ENCODE peak calls at places on chromosome 21, in five cellular contexts. One of them, this sample, is unnamed. For H3K9me3, the result is how much of the 10 kb centered on the place peaks cover.

GRCh38 chr21:43352568-43353281 is 74.2 kb downstream of the SIK1 start:
- DNase-seq in left lung: no peak
- DNase-seq in GM23248: no peak
- DNase-seq in CD4-positive, alpha-beta memory T cell: peak
- DNase-seq in right atrium auricular region: no peak
- DNase-seq in this sample: no peak

GRCh38 chr21:46116846-46117585 is 19.1 kb downstream of the COL6A2 start:
- DNase-seq in left lung: peak
- DNase-seq in GM23248: peak
- DNase-seq in CD4-positive, alpha-beta memory T cell: no peak
- DNase-seq in right atrium auricular region: no peak
- DNase-seq in this sample: peak

GRCh38 chr21:43321111-43321510 is 105.8 kb downstream of the SIK1 start:
- DNase-seq in left lung: no peak
- DNase-seq in GM23248: peak
- DNase-seq in CD4-positive, alpha-beta memory T cell: no peak
- DNase-seq in right atrium auricular region: no peak
- DNase-seq in this sample: no peak

GRCh38 chr21:33976082-33976979 is 60.7 kb upstream of the ATP5PO start:
- DNase-seq in left lung: peak
- DNase-seq in GM23248: peak
- DNase-seq in CD4-positive, alpha-beta memory T cell: peak
- DNase-seq in right atrium auricular region: no peak
- DNase-seq in this sample: no peak

GRCh38 chr21:31975491-31975890 is 102.7 kb downstream of the HUNK start:
- DNase-seq in left lung: no peak
- DNase-seq in GM23248: no peak
- DNase-seq in CD4-positive, alpha-beta memory T cell: no peak
- DNase-seq in right atrium auricular region: no peak
- DNase-seq in this sample: no peak

GRCh38 chr21:40947713-40948112 is 100.8 kb upstream of the DSCAM start:
- DNase-seq in left lung: no peak
- DNase-seq in GM23248: no peak
- DNase-seq in CD4-positive, alpha-beta memory T cell: no peak
- DNase-seq in right atrium auricular region: no peak
- DNase-seq in this sample: no peak

GRCh38 chr21:39097981-39098380 is 85.3 kb downstream of the PSMG1 start:
- DNase-seq in left lung: no peak
- DNase-seq in GM23248: no peak
- DNase-seq in CD4-positive, alpha-beta memory T cell: no peak
- DNase-seq in right atrium auricular region: no peak
- DNase-seq in this sample: no peak

GRCh38 chr21:39182016-39182415 is 1.2 kb downstream of the PSMG1 start:
- DNase-seq in left lung: no peak
- DNase-seq in GM23248: peak
- DNase-seq in CD4-positive, alpha-beta memory T cell: no peak
- DNase-seq in right atrium auricular region: no peak
- DNase-seq in this sample: no peak

GRCh38 chr21:36385909-36386642 is 884 bp downstream of the CHAF1B start:
- DNase-seq in left lung: no peak
- DNase-seq in GM23248: peak
- DNase-seq in CD4-positive, alpha-beta memory T cell: no peak
- DNase-seq in right atrium auricular region: no peak
- DNase-seq in this sample: no peak

GRCh38 chr21:19049567-19049966 is 646.0 kb upstream of the TMPRSS15 start:
- DNase-seq in left lung: no peak
- DNase-seq in GM23248: no peak
- DNase-seq in CD4-positive, alpha-beta memory T cell: no peak
- DNase-seq in right atrium auricular region: no peak
- DNase-seq in this sample: no peak

GRCh38 chr21:44304041-44304738 is 4.3 kb downstream of the PFKL start:
- DNase-seq in left lung: no peak
- DNase-seq in GM23248: no peak
- DNase-seq in CD4-positive, alpha-beta memory T cell: no peak
- DNase-seq in right atrium auricular region: no peak
- DNase-seq in this sample: no peak

GRCh38 chr21:35933466-35933865 is 126.9 kb downstream of the SETD4 start:
- DNase-seq in left lung: peak
- DNase-seq in GM23248: peak
- DNase-seq in CD4-positive, alpha-beta memory T cell: no peak
- DNase-seq in right atrium auricular region: peak
- DNase-seq in this sample: no peak

GRCh38 chr21:44751799-44752636 is 40.6 kb upstream of the TSPEAR start:
- DNase-seq in left lung: no peak
- DNase-seq in GM23248: no peak
- DNase-seq in CD4-positive, alpha-beta memory T cell: no peak
- DNase-seq in right atrium auricular region: no peak
- DNase-seq in this sample: no peak

GRCh38 chr21:37915516-37915915 is 741 bp downstream of the KCNJ6 start:
- DNase-seq in left lung: no peak
- DNase-seq in GM23248: no peak
- DNase-seq in CD4-positive, alpha-beta memory T cell: no peak
- DNase-seq in right atrium auricular region: no peak
- DNase-seq in this sample: no peak

GRCh38 chr21:35924714-35925301 is 135.5 kb downstream of the SETD4 start:
- DNase-seq in left lung: peak
- DNase-seq in GM23248: peak
- DNase-seq in CD4-positive, alpha-beta memory T cell: no peak
- DNase-seq in right atrium auricular region: no peak
- DNase-seq in this sample: no peak

GRCh38 chr21:45934570-45934969 is 47.0 kb upstream of the COL6A1 start:
- DNase-seq in left lung: no peak
- DNase-seq in GM23248: no peak
- DNase-seq in CD4-positive, alpha-beta memory T cell: no peak
- DNase-seq in right atrium auricular region: no peak
- DNase-seq in this sample: no peak

GRCh38 chr21:39845581-39846130 is 21.6 kb upstream of the PCP4 start:
- DNase-seq in left lung: no peak
- DNase-seq in GM23248: no peak
- DNase-seq in CD4-positive, alpha-beta memory T cell: no peak
- DNase-seq in right atrium auricular region: no peak
- DNase-seq in this sample: no peak

GRCh38 chr21:46211376-46211775 is 17.2 kb downstream of the LSS start:
- DNase-seq in left lung: no peak
- DNase-seq in GM23248: no peak
- DNase-seq in CD4-positive, alpha-beta memory T cell: no peak
- DNase-seq in right atrium auricular region: no peak
- DNase-seq in this sample: no peak

GRCh38 chr21:37862536-37862935 is 53.7 kb downstream of the KCNJ6 start:
- DNase-seq in left lung: no peak
- DNase-seq in GM23248: peak
- DNase-seq in CD4-positive, alpha-beta memory T cell: no peak
- DNase-seq in right atrium auricular region: no peak
- DNase-seq in this sample: no peak

GRCh38 chr21:24395320-24395933 is 1211.9 kb downstream of the MRPL39 start:
- DNase-seq in left lung: no peak
- DNase-seq in GM23248: no peak
- DNase-seq in CD4-positive, alpha-beta memory T cell: no peak
- DNase-seq in right atrium auricular region: no peak
- DNase-seq in this sample: no peak

GRCh38 chr21:18117116-18117515 is 127.5 kb upstream of the CHODL start:
- DNase-seq in left lung: no peak
- DNase-seq in GM23248: no peak
- DNase-seq in CD4-positive, alpha-beta memory T cell: no peak
- DNase-seq in right atrium auricular region: no peak
- DNase-seq in this sample: no peak

GRCh38 chr21:32499249-32500055 is 85.9 kb downstream of the TCP10L start:
- DNase-seq in left lung: no peak
- DNase-seq in GM23248: peak
- DNase-seq in CD4-positive, alpha-beta memory T cell: no peak
- DNase-seq in right atrium auricular region: no peak
- DNase-seq in this sample: no peak

GRCh38 chr21:43985690-43986251 is 26.3 kb upstream of the TRAPPC10 start:
- DNase-seq in left lung: no peak
- DNase-seq in GM23248: no peak
- DNase-seq in CD4-positive, alpha-beta memory T cell: no peak
- DNase-seq in right atrium auricular region: no peak
- DNase-seq in this sample: no peak

GRCh38 chr21:34261841-34262832 is 101.7 kb upstream of the KCNE2 start:
- DNase-seq in left lung: no peak
- DNase-seq in GM23248: no peak
- DNase-seq in CD4-positive, alpha-beta memory T cell: no peak
- DNase-seq in right atrium auricular region: no peak
- DNase-seq in this sample: no peak

GRCh38 chr21:44989538-44989888 is 49.7 kb downstream of the SLX9 start:
- DNase-seq in left lung: no peak
- DNase-seq in GM23248: no peak
- DNase-seq in CD4-positive, alpha-beta memory T cell: no peak
- DNase-seq in right atrium auricular region: no peak
- DNase-seq in this sample: no peak

GRCh38 chr21:45887121-45887611 is 94.4 kb upstream of the COL6A1 start:
- DNase-seq in left lung: no peak
- DNase-seq in GM23248: peak
- DNase-seq in CD4-positive, alpha-beta memory T cell: no peak
- DNase-seq in right atrium auricular region: no peak
- DNase-seq in this sample: no peak

GRCh38 chr21:33214056-33214455 is 15.7 kb upstream of the IFNAR2 start:
- DNase-seq in left lung: no peak
- DNase-seq in GM23248: no peak
- DNase-seq in CD4-positive, alpha-beta memory T cell: no peak
- DNase-seq in right atrium auricular region: no peak
- DNase-seq in this sample: no peak

GRCh38 chr21:38911523-38912354 is 106.0 kb downstream of the ETS2 start:
- DNase-seq in left lung: no peak
- DNase-seq in GM23248: no peak
- DNase-seq in CD4-positive, alpha-beta memory T cell: no peak
- DNase-seq in right atrium auricular region: peak
- DNase-seq in this sample: no peak

GRCh38 chr21:46069166-46069565 is 28.7 kb upstream of the COL6A2 start:
- DNase-seq in left lung: no peak
- DNase-seq in GM23248: no peak
- DNase-seq in CD4-positive, alpha-beta memory T cell: no peak
- DNase-seq in right atrium auricular region: no peak
- DNase-seq in this sample: no peak

GRCh38 chr21:39675595-39675994 is 62.9 kb downstream of the B3GALT5 start:
- DNase-seq in left lung: no peak
- DNase-seq in GM23248: no peak
- DNase-seq in CD4-positive, alpha-beta memory T cell: no peak
- DNase-seq in right atrium auricular region: no peak
- DNase-seq in this sample: no peak

GRCh38 chr21:23401278-23401677 is 2206.0 kb downstream of the MRPL39 start:
- DNase-seq in left lung: no peak
- DNase-seq in GM23248: no peak
- DNase-seq in CD4-positive, alpha-beta memory T cell: no peak
- DNase-seq in right atrium auricular region: no peak
- DNase-seq in this sample: no peak

GRCh38 chr21:35840197-35840799 is 220.0 kb downstream of the SETD4 start:
- DNase-seq in left lung: peak
- DNase-seq in GM23248: peak
- DNase-seq in CD4-positive, alpha-beta memory T cell: peak
- DNase-seq in right atrium auricular region: peak
- DNase-seq in this sample: no peak

GRCh38 chr21:44870748-44871495 is 2.6 kb downstream of the PTTG1IP start:
- DNase-seq in left lung: peak
- DNase-seq in GM23248: no peak
- DNase-seq in CD4-positive, alpha-beta memory T cell: peak
- DNase-seq in right atrium auricular region: no peak
- DNase-seq in this sample: peak

GRCh38 chr21:45876381-45877159 is 105.0 kb upstream of the COL6A1 start:
- DNase-seq in left lung: peak
- DNase-seq in GM23248: no peak
- DNase-seq in CD4-positive, alpha-beta memory T cell: no peak
- DNase-seq in right atrium auricular region: no peak
- DNase-seq in this sample: no peak

GRCh38 chr21:46159841-46160562 is 4.6 kb upstream of the FTCD start:
- DNase-seq in left lung: no peak
- DNase-seq in GM23248: no peak
- DNase-seq in CD4-positive, alpha-beta memory T cell: no peak
- DNase-seq in right atrium auricular region: no peak
- DNase-seq in this sample: no peak

DNA sequence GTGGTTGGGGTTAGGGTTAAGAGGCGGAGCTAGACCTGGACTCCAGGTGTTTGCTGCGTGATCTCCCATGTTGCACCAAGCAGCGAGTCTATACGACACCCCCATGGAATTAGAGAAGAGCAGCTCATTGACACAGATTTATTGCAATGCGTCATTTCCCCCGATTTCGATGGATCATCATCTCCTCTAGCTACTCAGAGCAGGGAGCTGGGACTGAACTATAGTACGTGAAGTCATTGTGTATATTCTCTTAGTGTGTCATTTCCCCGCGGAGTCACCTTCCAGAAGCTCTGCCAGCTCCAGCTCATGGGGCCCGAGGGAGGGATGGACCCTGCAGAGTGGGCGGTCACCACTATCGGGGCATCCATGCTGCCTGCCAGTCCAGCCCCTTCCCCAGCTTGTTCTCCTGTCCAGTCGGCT is 7.5 kb upstream of the C2CD2 start:
- DNase-seq in left lung: no peak
- DNase-seq in GM23248: peak
- DNase-seq in CD4-positive, alpha-beta memory T cell: no peak
- DNase-seq in right atrium auricular region: no peak
- DNase-seq in this sample: no peak
- H3K9me3 ChIP-seq in left lung: under half
- H3K9me3 ChIP-seq in GM23248: under half
- H3K9me3 ChIP-seq in CD4-positive, alpha-beta memory T cell: under half
- H3K9me3 ChIP-seq in right atrium auricular region: under half
- H3K9me3 ChIP-seq in this sample: under half

GRCh38 chr21:27189870-27190269 is 223.0 kb upstream of the ADAMTS5 start:
- DNase-seq in left lung: no peak
- DNase-seq in GM23248: no peak
- DNase-seq in CD4-positive, alpha-beta memory T cell: no peak
- DNase-seq in right atrium auricular region: no peak
- DNase-seq in this sample: no peak
- H3K9me3 ChIP-seq in left lung: under half
- H3K9me3 ChIP-seq in GM23248: under half
- H3K9me3 ChIP-seq in CD4-positive, alpha-beta memory T cell: under half
- H3K9me3 ChIP-seq in right atrium auricular region: under half
- H3K9me3 ChIP-seq in this sample: under half

GRCh38 chr21:28177008-28177603 is 815.6 kb downstream of the LTN1 start:
- DNase-seq in left lung: no peak
- DNase-seq in GM23248: no peak
- DNase-seq in CD4-positive, alpha-beta memory T cell: no peak
- DNase-seq in right atrium auricular region: no peak
- DNase-seq in this sample: no peak

GRCh38 chr21:28174006-28174405 is 818.7 kb downstream of the LTN1 start:
- DNase-seq in left lung: no peak
- DNase-seq in GM23248: no peak
- DNase-seq in CD4-positive, alpha-beta memory T cell: no peak
- DNase-seq in right atrium auricular region: no peak
- DNase-seq in this sample: no peak
- H3K9me3 ChIP-seq in left lung: under half
- H3K9me3 ChIP-seq in GM23248: under half
- H3K9me3 ChIP-seq in CD4-positive, alpha-beta memory T cell: under half
- H3K9me3 ChIP-seq in right atrium auricular region: under half
- H3K9me3 ChIP-seq in this sample: under half

DNA sequence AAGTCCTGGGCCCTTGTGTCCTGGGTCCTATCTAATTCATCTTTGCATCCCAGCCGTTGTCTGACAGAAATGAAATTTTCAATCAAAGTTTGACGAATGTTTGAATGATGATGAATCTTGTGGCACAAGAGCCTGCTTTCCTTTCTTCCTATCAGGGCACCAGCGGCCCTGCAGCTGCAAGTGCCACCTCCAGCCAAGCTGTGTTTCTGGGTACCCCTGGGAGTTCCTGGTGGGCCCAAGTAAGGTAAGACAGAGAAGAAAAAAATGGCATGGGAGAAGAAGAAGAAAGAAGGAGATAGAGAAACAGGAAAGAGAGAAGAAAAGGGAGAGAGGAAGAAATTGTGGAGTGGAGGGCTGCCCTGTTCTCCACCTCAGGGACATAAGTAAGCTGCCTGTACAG is 782.1 kb upstream of the TPTE start:
- DNase-seq in left lung: no peak
- DNase-seq in GM23248: no peak
- DNase-seq in CD4-positive, alpha-beta memory T cell: no peak
- DNase-seq in right atrium auricular region: no peak
- DNase-seq in this sample: no peak
- H3K9me3 ChIP-seq in left lung: half or more
- H3K9me3 ChIP-seq in GM23248: under half
- H3K9me3 ChIP-seq in CD4-positive, alpha-beta memory T cell: under half
- H3K9me3 ChIP-seq in right atrium auricular region: under half
- H3K9me3 ChIP-seq in this sample: under half

This sample was measured in T-helper 17 cell.